ENCODE peak calls at places on chromosome 7, in five cellular contexts. H, T, N, F and S are unnamed samples.

GRCh38 chr7:105298439-105298894 is 90.3 kb downstream of the SRPK2 start:
- DNase-seq in H (no peak), T (no peak), N (no peak), F (peak), S (no peak)

GRCh38 chr7:94344826-94345225 is 49.9 kb upstream of the COL1A2 start:
- DNase-seq in H (no peak), T (no peak), N (peak), F (no peak), S (no peak)

GRCh38 chr7:151310578-151310977 is 31.0 kb upstream of the NUB1 start:
- DNase-seq in H (no peak), T (no peak), N (peak), F (no peak), S (no peak)

GRCh38 chr7:112421666-112422486 is 28.4 kb upstream of the IFRD1 start:
- DNase-seq in H (no peak), T (no peak), N (peak), F (no peak), S (no peak)

GRCh38 chr7:2118630-2119190 is 114.0 kb downstream of the MAD1L1 start:
- DNase-seq in H (no peak), T (no peak), N (no peak), F (no peak), S (no peak)

GRCh38 chr7:22858640-22859561 is 36.3 kb upstream of the TOMM7 start:
- DNase-seq in H (no peak), T (no peak), N (peak), F (no peak), S (no peak)

GRCh38 chr7:35849158-35849831 is 48.4 kb downstream of the SEPTIN7 start:
- DNase-seq in H (no peak), T (no peak), N (peak), F (no peak), S (no peak)

GRCh38 chr7:2048531-2048930 is 184.2 kb downstream of the MAD1L1 start:
- DNase-seq in H (no peak), T (no peak), N (no peak), F (no peak), S (peak)

GRCh38 chr7:36474283-36475010 is 84.8 kb downstream of the ANLN start:
- DNase-seq in H (no peak), T (no peak), N (peak), F (no peak), S (no peak)

GRCh38 chr7:102236592-102237287 is 49.9 kb upstream of the SH2B2 start:
- DNase-seq in H (peak), T (peak), N (peak), F (peak), S (peak)

GRCh38 chr7:84248267-84248666 is 53.7 kb upstream of the SEMA3A start:
- DNase-seq in H (no peak), T (no peak), N (peak), F (no peak), S (no peak)

GRCh38 chr7:151013728-151014497 is 10.4 kb downstream of the ATG9B start:
- DNase-seq in H (no peak), T (peak), N (peak), F (peak), S (peak)

GRCh38 chr7:134710854-134711624 is 64.4 kb downstream of the BPGM start:
- DNase-seq in H (no peak), T (peak), N (no peak), F (peak), S (no peak)

GRCh38 chr7:84638339-84638697 is 443.7 kb upstream of the SEMA3A start:
- DNase-seq in H (no peak), T (no peak), N (no peak), F (no peak), S (no peak)

GRCh38 chr7:94423865-94424264 is 29.2 kb downstream of the COL1A2 start:
- DNase-seq in H (no peak), T (no peak), N (peak), F (no peak), S (no peak)

GRCh38 chr7:101728888-101729883 is 88.2 kb upstream of the CUX1 start:
- DNase-seq in H (no peak), T (no peak), N (peak), F (no peak), S (no peak)

GRCh38 chr7:3063016-3063753 is 19.5 kb upstream of the CARD11 start:
- DNase-seq in H (no peak), T (peak), N (no peak), F (peak), S (no peak)

GRCh38 chr7:43764039-43764789 is 5.7 kb downstream of the BLVRA start:
- DNase-seq in H (no peak), T (peak), N (peak), F (peak), S (peak)

GRCh38 chr7:285731-286130 is 4.2 kb upstream of the FOXL3 start:
- DNase-seq in H (no peak), T (no peak), N (no peak), F (peak), S (no peak)

GRCh38 chr7:8753355-8753754 is 319.9 kb downstream of the NXPH1 start:
- DNase-seq in H (no peak), T (no peak), N (no peak), F (no peak), S (no peak)

GRCh38 chr7:149770728-149771127 is 2.7 kb downstream of the ZNF467 start:
- DNase-seq in H (no peak), T (no peak), N (no peak), F (no peak), S (no peak)

GRCh38 chr7:2980406-2981102 is 63.1 kb downstream of the CARD11 start:
- DNase-seq in H (no peak), T (no peak), N (no peak), F (no peak), S (no peak)

GRCh38 chr7:44197487-44197886 is 3.3 kb upstream of the YKT6 start:
- DNase-seq in H (no peak), T (no peak), N (no peak), F (no peak), S (no peak)

GRCh38 chr7:29194206-29194593 is 375 bp upstream of the CHN2 start:
- DNase-seq in H (peak), T (no peak), N (no peak), F (no peak), S (peak)